ENCODE peak calls at places on chromosomes 4 and X, in four cellular contexts. R, A, V and G are unnamed samples.

GRCh38 chr4:176230827-176231226 is 35.4 kb upstream of the SPATA4 start:
- DNase-seq in A (peak; percentile 34), V (no peak), R (no peak), G (peak; percentile 81)

GRCh38 chr4:119093042-119093827 is 42.4 kb upstream of the MYOZ2 start:
- DNase-seq in R (no peak), V (no peak), A (no peak), G (no peak)

GRCh38 chr4:24473309-24473721 is 111.0 kb downstream of the DHX15 start:
- DNase-seq in R (peak; percentile 16), V (peak; percentile 12), A (peak; percentile 36), G (peak; percentile 82)

GRCh38 chr4:152778656-152779512 is 646 bp downstream of the TIGD4 start:
- DNase-seq in R (no peak), A (no peak), V (peak; percentile 32), G (peak; percentile 49)

GRCh38 chr4:147571021-147571770 is 46.0 kb upstream of the TMEM184C start:
- DNase-seq in V (no peak), A (no peak), R (no peak), G (no peak)

GRCh38 chr4:97121493-97121892 is 1021.8 kb downstream of the STPG2 start:
- DNase-seq in R (no peak), A (no peak), V (no peak), G (no peak)

GRCh38 chr4:16914208-16914607 is 15.8 kb upstream of the LDB2 start:
- DNase-seq in A (no peak), V (no peak), R (no peak), G (no peak)

GRCh38 chr4:6902318-6903042 is 7.1 kb upstream of the TBC1D14 start:
- DNase-seq in A (no peak), V (peak; percentile 6), R (no peak), G (no peak)

GRCh38 chr4:52173470-52174055 is 122.5 kb downstream of the SPATA18 start:
- DNase-seq in R (no peak), V (no peak), A (no peak), G (no peak)

GRCh38 chr4:54941994-54942552 is 183.3 kb downstream of the KDR start:
- DNase-seq in R (peak; percentile 8), V (no peak), A (no peak), G (no peak)

GRCh38 chrX:9874483-9874882 is 88.3 kb downstream of the SHROOM2 start:
- DNase-seq in V (no peak), A (no peak), R (no peak), G (no peak)

GRCh38 chrX:138925330-138925729 is 213.8 kb upstream of the FGF13 start:
- DNase-seq in V (no peak), A (no peak), R (no peak), G (no peak)

GRCh38 chr4:84159767-84160166 is 339.3 kb downstream of the NKX6-1 start:
- DNase-seq in R (no peak), A (no peak), V (no peak), G (no peak)

GRCh38 chrX:111040377-111041017 is 55.5 kb upstream of the PAK3 start:
- DNase-seq in V (no peak), A (no peak), R (no peak), G (no peak)